ENCODE peak calls at places on chromosomes 11 and 22, in nine cellular contexts. One of them, this sample, is unnamed.

GRCh38 chr11:100863080-100863581 is 176.0 kb downstream of the ARHGAP42 start:
- DNase-seq in stimulated activated CD4-positive, alpha-beta T cell treated with anti-CD3 and anti-CD28 coated beads, Interleukin-15, amount 100 ng/mL, for 1 hour: no peak
- DNase-seq in tibial nerve: peak; percentile 21
- DNase-seq in hepatocyte: peak; percentile 50
- DNase-seq in mesendoderm: peak; percentile 64
- DNase-seq in NCI-H1092: no peak
- DNase-seq in HEK293T: no peak
- DNase-seq in EH: peak; percentile 82
- DNase-seq in activated T-helper 1 cell treated with anti-CD3 and anti-CD28 coated beads, Interleukin-12 subunit alpha, Interleukin-12 subunit beta, Interleukin-2, Interleukin-4 antibody, amounts not matched to agents 30 ng/mL and 10 ng/mL and 1 ng/mL, durations not matched to agents 14 hours and 24 hours and 36 hours: no peak
- DNase-seq in this sample: no peak

GRCh38 chr11:114091791-114092397 is 32.4 kb downstream of the ZBTB16 start:
- DNase-seq in stimulated activated CD4-positive, alpha-beta T cell treated with anti-CD3 and anti-CD28 coated beads, Interleukin-15, amount 100 ng/mL, for 1 hour: no peak
- DNase-seq in tibial nerve: no peak
- DNase-seq in hepatocyte: no peak
- DNase-seq in mesendoderm: no peak
- DNase-seq in NCI-H1092: no peak
- DNase-seq in HEK293T: no peak
- DNase-seq in EH: no peak
- DNase-seq in activated T-helper 1 cell treated with anti-CD3 and anti-CD28 coated beads, Interleukin-12 subunit alpha, Interleukin-12 subunit beta, Interleukin-2, Interleukin-4 antibody, amounts not matched to agents 30 ng/mL and 10 ng/mL and 1 ng/mL, durations not matched to agents 14 hours and 24 hours and 36 hours: no peak
- DNase-seq in this sample: no peak

GRCh38 chr11:134312807-134313206 is 19.0 kb upstream of the GLB1L2 start:
- DNase-seq in stimulated activated CD4-positive, alpha-beta T cell treated with anti-CD3 and anti-CD28 coated beads, Interleukin-15, amount 100 ng/mL, for 1 hour: no peak
- DNase-seq in tibial nerve: no peak
- DNase-seq in hepatocyte: no peak
- DNase-seq in mesendoderm: no peak
- DNase-seq in NCI-H1092: no peak
- DNase-seq in HEK293T: no peak
- DNase-seq in EH: no peak
- DNase-seq in activated T-helper 1 cell treated with anti-CD3 and anti-CD28 coated beads, Interleukin-12 subunit alpha, Interleukin-12 subunit beta, Interleukin-2, Interleukin-4 antibody, amounts not matched to agents 30 ng/mL and 10 ng/mL and 1 ng/mL, durations not matched to agents 14 hours and 24 hours and 36 hours: no peak
- DNase-seq in this sample: no peak

GRCh38 chr11:2768471-2769408 is 68.9 kb upstream of the KCNQ1OT1 start:
- DNase-seq in stimulated activated CD4-positive, alpha-beta T cell treated with anti-CD3 and anti-CD28 coated beads, Interleukin-15, amount 100 ng/mL, for 1 hour: no peak
- DNase-seq in tibial nerve: no peak
- DNase-seq in hepatocyte: peak; percentile 38
- DNase-seq in mesendoderm: peak; percentile 50
- DNase-seq in NCI-H1092: no peak
- DNase-seq in HEK293T: no peak
- DNase-seq in EH: peak; percentile 90
- DNase-seq in activated T-helper 1 cell treated with anti-CD3 and anti-CD28 coated beads, Interleukin-12 subunit alpha, Interleukin-12 subunit beta, Interleukin-2, Interleukin-4 antibody, amounts not matched to agents 30 ng/mL and 10 ng/mL and 1 ng/mL, durations not matched to agents 14 hours and 24 hours and 36 hours: no peak
- DNase-seq in this sample: no peak

GRCh38 chr11:38169286-38169685 is 1571.2 kb upstream of the RAG2 start:
- DNase-seq in stimulated activated CD4-positive, alpha-beta T cell treated with anti-CD3 and anti-CD28 coated beads, Interleukin-15, amount 100 ng/mL, for 1 hour: no peak
- DNase-seq in tibial nerve: no peak
- DNase-seq in hepatocyte: peak; percentile 6
- DNase-seq in mesendoderm: no peak
- DNase-seq in NCI-H1092: no peak
- DNase-seq in HEK293T: no peak
- DNase-seq in EH: peak; percentile 41
- DNase-seq in activated T-helper 1 cell treated with anti-CD3 and anti-CD28 coated beads, Interleukin-12 subunit alpha, Interleukin-12 subunit beta, Interleukin-2, Interleukin-4 antibody, amounts not matched to agents 30 ng/mL and 10 ng/mL and 1 ng/mL, durations not matched to agents 14 hours and 24 hours and 36 hours: no peak
- DNase-seq in this sample: no peak

GRCh38 chr11:130431337-130431773 is 2.9 kb upstream of the ADAMTS8 start:
- DNase-seq in stimulated activated CD4-positive, alpha-beta T cell treated with anti-CD3 and anti-CD28 coated beads, Interleukin-15, amount 100 ng/mL, for 1 hour: peak; percentile 13
- DNase-seq in tibial nerve: peak; percentile 93
- DNase-seq in hepatocyte: peak; percentile 84
- DNase-seq in mesendoderm: peak; percentile 89
- DNase-seq in NCI-H1092: peak; percentile 73
- DNase-seq in HEK293T: peak; percentile 64
- DNase-seq in EH: peak; percentile 65
- DNase-seq in activated T-helper 1 cell treated with anti-CD3 and anti-CD28 coated beads, Interleukin-12 subunit alpha, Interleukin-12 subunit beta, Interleukin-2, Interleukin-4 antibody, amounts not matched to agents 30 ng/mL and 10 ng/mL and 1 ng/mL, durations not matched to agents 14 hours and 24 hours and 36 hours: peak; percentile 58
- DNase-seq in this sample: peak; percentile 66

GRCh38 chr22:49754674-49755590 is 72.7 kb downstream of the BRD1 start:
- DNase-seq in stimulated activated CD4-positive, alpha-beta T cell treated with anti-CD3 and anti-CD28 coated beads, Interleukin-15, amount 100 ng/mL, for 1 hour: no peak
- DNase-seq in tibial nerve: no peak
- DNase-seq in hepatocyte: no peak
- DNase-seq in mesendoderm: no peak
- DNase-seq in NCI-H1092: no peak
- DNase-seq in HEK293T: no peak
- DNase-seq in EH: no peak
- DNase-seq in activated T-helper 1 cell treated with anti-CD3 and anti-CD28 coated beads, Interleukin-12 subunit alpha, Interleukin-12 subunit beta, Interleukin-2, Interleukin-4 antibody, amounts not matched to agents 30 ng/mL and 10 ng/mL and 1 ng/mL, durations not matched to agents 14 hours and 24 hours and 36 hours: no peak
- DNase-seq in this sample: no peak

GRCh38 chr11:59953463-59954218 is 10.2 kb upstream of the OOSP4A start:
- DNase-seq in stimulated activated CD4-positive, alpha-beta T cell treated with anti-CD3 and anti-CD28 coated beads, Interleukin-15, amount 100 ng/mL, for 1 hour: no peak
- DNase-seq in tibial nerve: no peak
- DNase-seq in hepatocyte: no peak
- DNase-seq in mesendoderm: no peak
- DNase-seq in NCI-H1092: no peak
- DNase-seq in HEK293T: no peak
- DNase-seq in EH: no peak
- DNase-seq in activated T-helper 1 cell treated with anti-CD3 and anti-CD28 coated beads, Interleukin-12 subunit alpha, Interleukin-12 subunit beta, Interleukin-2, Interleukin-4 antibody, amounts not matched to agents 30 ng/mL and 10 ng/mL and 1 ng/mL, durations not matched to agents 14 hours and 24 hours and 36 hours: no peak
- DNase-seq in this sample: no peak

GRCh38 chr11:66337103-66337899 is 1.1 kb upstream of the RIN1 start:
- DNase-seq in stimulated activated CD4-positive, alpha-beta T cell treated with anti-CD3 and anti-CD28 coated beads, Interleukin-15, amount 100 ng/mL, for 1 hour: no peak
- DNase-seq in tibial nerve: no peak
- DNase-seq in hepatocyte: no peak
- DNase-seq in mesendoderm: no peak
- DNase-seq in NCI-H1092: no peak
- DNase-seq in HEK293T: no peak
- DNase-seq in EH: peak; percentile 41
- DNase-seq in activated T-helper 1 cell treated with anti-CD3 and anti-CD28 coated beads, Interleukin-12 subunit alpha, Interleukin-12 subunit beta, Interleukin-2, Interleukin-4 antibody, amounts not matched to agents 30 ng/mL and 10 ng/mL and 1 ng/mL, durations not matched to agents 14 hours and 24 hours and 36 hours: no peak
- DNase-seq in this sample: no peak

GRCh38 chr22:49825944-49826602 is 1.6 kb downstream of the BRD1 start:
- DNase-seq in stimulated activated CD4-positive, alpha-beta T cell treated with anti-CD3 and anti-CD28 coated beads, Interleukin-15, amount 100 ng/mL, for 1 hour: peak; percentile 35
- DNase-seq in tibial nerve: no peak
- DNase-seq in hepatocyte: peak; percentile 67
- DNase-seq in mesendoderm: no peak
- DNase-seq in NCI-H1092: no peak
- DNase-seq in HEK293T: no peak
- DNase-seq in EH: peak; percentile 58
- DNase-seq in activated T-helper 1 cell treated with anti-CD3 and anti-CD28 coated beads, Interleukin-12 subunit alpha, Interleukin-12 subunit beta, Interleukin-2, Interleukin-4 antibody, amounts not matched to agents 30 ng/mL and 10 ng/mL and 1 ng/mL, durations not matched to agents 14 hours and 24 hours and 36 hours: peak; percentile 38
- DNase-seq in this sample: no peak

GRCh38 chr22:32880906-32881596 is 79.5 kb downstream of the TIMP3 start:
- DNase-seq in stimulated activated CD4-positive, alpha-beta T cell treated with anti-CD3 and anti-CD28 coated beads, Interleukin-15, amount 100 ng/mL, for 1 hour: no peak
- DNase-seq in tibial nerve: no peak
- DNase-seq in hepatocyte: peak; percentile 84
- DNase-seq in mesendoderm: peak; percentile 81
- DNase-seq in NCI-H1092: peak; percentile 76
- DNase-seq in HEK293T: peak; percentile 53
- DNase-seq in EH: peak; percentile 53
- DNase-seq in activated T-helper 1 cell treated with anti-CD3 and anti-CD28 coated beads, Interleukin-12 subunit alpha, Interleukin-12 subunit beta, Interleukin-2, Interleukin-4 antibody, amounts not matched to agents 30 ng/mL and 10 ng/mL and 1 ng/mL, durations not matched to agents 14 hours and 24 hours and 36 hours: no peak
- DNase-seq in this sample: peak; percentile 12

GRCh38 chr11:11808992-11809583 is 32.7 kb upstream of the USP47 start:
- DNase-seq in stimulated activated CD4-positive, alpha-beta T cell treated with anti-CD3 and anti-CD28 coated beads, Interleukin-15, amount 100 ng/mL, for 1 hour: no peak
- DNase-seq in tibial nerve: no peak
- DNase-seq in hepatocyte: no peak
- DNase-seq in mesendoderm: no peak
- DNase-seq in NCI-H1092: no peak
- DNase-seq in HEK293T: no peak
- DNase-seq in EH: peak; percentile 23
- DNase-seq in activated T-helper 1 cell treated with anti-CD3 and anti-CD28 coated beads, Interleukin-12 subunit alpha, Interleukin-12 subunit beta, Interleukin-2, Interleukin-4 antibody, amounts not matched to agents 30 ng/mL and 10 ng/mL and 1 ng/mL, durations not matched to agents 14 hours and 24 hours and 36 hours: no peak
- DNase-seq in this sample: no peak

GRCh38 chr11:72721689-72722049 is 30.5 kb downstream of the ARAP1 start:
- DNase-seq in stimulated activated CD4-positive, alpha-beta T cell treated with anti-CD3 and anti-CD28 coated beads, Interleukin-15, amount 100 ng/mL, for 1 hour: peak; percentile 8
- DNase-seq in tibial nerve: no peak
- DNase-seq in hepatocyte: peak; percentile 59
- DNase-seq in mesendoderm: peak; percentile 48
- DNase-seq in NCI-H1092: no peak
- DNase-seq in HEK293T: peak; percentile 32
- DNase-seq in EH: peak; percentile 46
- DNase-seq in activated T-helper 1 cell treated with anti-CD3 and anti-CD28 coated beads, Interleukin-12 subunit alpha, Interleukin-12 subunit beta, Interleukin-2, Interleukin-4 antibody, amounts not matched to agents 30 ng/mL and 10 ng/mL and 1 ng/mL, durations not matched to agents 14 hours and 24 hours and 36 hours: peak; percentile 24
- DNase-seq in this sample: peak; percentile 73

GRCh38 chr11:105935791-105936190 is 86.2 kb downstream of the MSANTD4 start:
- DNase-seq in stimulated activated CD4-positive, alpha-beta T cell treated with anti-CD3 and anti-CD28 coated beads, Interleukin-15, amount 100 ng/mL, for 1 hour: no peak
- DNase-seq in tibial nerve: no peak
- DNase-seq in hepatocyte: no peak
- DNase-seq in mesendoderm: no peak
- DNase-seq in NCI-H1092: no peak
- DNase-seq in HEK293T: no peak
- DNase-seq in EH: peak; percentile 40
- DNase-seq in activated T-helper 1 cell treated with anti-CD3 and anti-CD28 coated beads, Interleukin-12 subunit alpha, Interleukin-12 subunit beta, Interleukin-2, Interleukin-4 antibody, amounts not matched to agents 30 ng/mL and 10 ng/mL and 1 ng/mL, durations not matched to agents 14 hours and 24 hours and 36 hours: no peak
- DNase-seq in this sample: no peak

GRCh38 chr11:73412308-73412707 is 36.1 kb downstream of the RELT start:
- DNase-seq in stimulated activated CD4-positive, alpha-beta T cell treated with anti-CD3 and anti-CD28 coated beads, Interleukin-15, amount 100 ng/mL, for 1 hour: no peak
- DNase-seq in tibial nerve: no peak
- DNase-seq in hepatocyte: no peak
- DNase-seq in mesendoderm: no peak
- DNase-seq in NCI-H1092: no peak
- DNase-seq in HEK293T: no peak
- DNase-seq in EH: peak; percentile 48
- DNase-seq in activated T-helper 1 cell treated with anti-CD3 and anti-CD28 coated beads, Interleukin-12 subunit alpha, Interleukin-12 subunit beta, Interleukin-2, Interleukin-4 antibody, amounts not matched to agents 30 ng/mL and 10 ng/mL and 1 ng/mL, durations not matched to agents 14 hours and 24 hours and 36 hours: no peak
- DNase-seq in this sample: no peak

GRCh38 chr22:23677701-23677995 is 13.2 kb upstream of the RGL4 start:
- DNase-seq in stimulated activated CD4-positive, alpha-beta T cell treated with anti-CD3 and anti-CD28 coated beads, Interleukin-15, amount 100 ng/mL, for 1 hour: no peak
- DNase-seq in tibial nerve: no peak
- DNase-seq in hepatocyte: no peak
- DNase-seq in mesendoderm: no peak
- DNase-seq in NCI-H1092: no peak
- DNase-seq in HEK293T: no peak
- DNase-seq in EH: no peak
- DNase-seq in activated T-helper 1 cell treated with anti-CD3 and anti-CD28 coated beads, Interleukin-12 subunit alpha, Interleukin-12 subunit beta, Interleukin-2, Interleukin-4 antibody, amounts not matched to agents 30 ng/mL and 10 ng/mL and 1 ng/mL, durations not matched to agents 14 hours and 24 hours and 36 hours: no peak
- DNase-seq in this sample: no peak

GRCh38 chr11:130999992-131000770 is 83.9 kb upstream of the SNX19 start:
- DNase-seq in stimulated activated CD4-positive, alpha-beta T cell treated with anti-CD3 and anti-CD28 coated beads, Interleukin-15, amount 100 ng/mL, for 1 hour: no peak
- DNase-seq in tibial nerve: no peak
- DNase-seq in hepatocyte: peak; percentile 56
- DNase-seq in mesendoderm: peak; percentile 22
- DNase-seq in NCI-H1092: no peak
- DNase-seq in HEK293T: no peak
- DNase-seq in EH: peak; percentile 96
- DNase-seq in activated T-helper 1 cell treated with anti-CD3 and anti-CD28 coated beads, Interleukin-12 subunit alpha, Interleukin-12 subunit beta, Interleukin-2, Interleukin-4 antibody, amounts not matched to agents 30 ng/mL and 10 ng/mL and 1 ng/mL, durations not matched to agents 14 hours and 24 hours and 36 hours: no peak
- DNase-seq in this sample: no peak

GRCh38 chr11:108592591-108593213 is 866 bp downstream of the EXPH5 start:
- DNase-seq in stimulated activated CD4-positive, alpha-beta T cell treated with anti-CD3 and anti-CD28 coated beads, Interleukin-15, amount 100 ng/mL, for 1 hour: no peak
- DNase-seq in tibial nerve: no peak
- DNase-seq in hepatocyte: peak; percentile 55
- DNase-seq in mesendoderm: no peak
- DNase-seq in NCI-H1092: no peak
- DNase-seq in HEK293T: peak; percentile 56
- DNase-seq in EH: no peak
- DNase-seq in activated T-helper 1 cell treated with anti-CD3 and anti-CD28 coated beads, Interleukin-12 subunit alpha, Interleukin-12 subunit beta, Interleukin-2, Interleukin-4 antibody, amounts not matched to agents 30 ng/mL and 10 ng/mL and 1 ng/mL, durations not matched to agents 14 hours and 24 hours and 36 hours: peak; percentile 11
- DNase-seq in this sample: no peak

GRCh38 chr22:41469218-41469851 is 418 bp downstream of the ACO2 start:
- DNase-seq in stimulated activated CD4-positive, alpha-beta T cell treated with anti-CD3 and anti-CD28 coated beads, Interleukin-15, amount 100 ng/mL, for 1 hour: no peak
- DNase-seq in tibial nerve: no peak
- DNase-seq in hepatocyte: peak; percentile 66
- DNase-seq in mesendoderm: peak; percentile 73
- DNase-seq in NCI-H1092: no peak
- DNase-seq in HEK293T: no peak
- DNase-seq in EH: no peak
- DNase-seq in activated T-helper 1 cell treated with anti-CD3 and anti-CD28 coated beads, Interleukin-12 subunit alpha, Interleukin-12 subunit beta, Interleukin-2, Interleukin-4 antibody, amounts not matched to agents 30 ng/mL and 10 ng/mL and 1 ng/mL, durations not matched to agents 14 hours and 24 hours and 36 hours: no peak
- DNase-seq in this sample: no peak

GRCh38 chr11:130611791-130612251 is 163.4 kb downstream of the ADAMTS15 start:
- DNase-seq in stimulated activated CD4-positive, alpha-beta T cell treated with anti-CD3 and anti-CD28 coated beads, Interleukin-15, amount 100 ng/mL, for 1 hour: no peak
- DNase-seq in tibial nerve: no peak
- DNase-seq in hepatocyte: no peak
- DNase-seq in mesendoderm: peak; percentile 72
- DNase-seq in NCI-H1092: no peak
- DNase-seq in HEK293T: no peak
- DNase-seq in EH: peak; percentile 99
- DNase-seq in activated T-helper 1 cell treated with anti-CD3 and anti-CD28 coated beads, Interleukin-12 subunit alpha, Interleukin-12 subunit beta, Interleukin-2, Interleukin-4 antibody, amounts not matched to agents 30 ng/mL and 10 ng/mL and 1 ng/mL, durations not matched to agents 14 hours and 24 hours and 36 hours: no peak
- DNase-seq in this sample: no peak

GRCh38 chr11:104380358-104380757 is 216.4 kb upstream of the PDGFD start:
- DNase-seq in stimulated activated CD4-positive, alpha-beta T cell treated with anti-CD3 and anti-CD28 coated beads, Interleukin-15, amount 100 ng/mL, for 1 hour: no peak
- DNase-seq in tibial nerve: no peak
- DNase-seq in hepatocyte: no peak
- DNase-seq in mesendoderm: no peak
- DNase-seq in NCI-H1092: no peak
- DNase-seq in HEK293T: no peak
- DNase-seq in EH: no peak
- DNase-seq in activated T-helper 1 cell treated with anti-CD3 and anti-CD28 coated beads, Interleukin-12 subunit alpha, Interleukin-12 subunit beta, Interleukin-2, Interleukin-4 antibody, amounts not matched to agents 30 ng/mL and 10 ng/mL and 1 ng/mL, durations not matched to agents 14 hours and 24 hours and 36 hours: no peak
- DNase-seq in this sample: no peak

GRCh38 chr11:2579315-2580060 is 120.3 kb downstream of the KCNQ1OT1 start:
- DNase-seq in stimulated activated CD4-positive, alpha-beta T cell treated with anti-CD3 and anti-CD28 coated beads, Interleukin-15, amount 100 ng/mL, for 1 hour: peak; percentile 0
- DNase-seq in tibial nerve: no peak
- DNase-seq in hepatocyte: no peak
- DNase-seq in mesendoderm: peak; percentile 67
- DNase-seq in NCI-H1092: no peak
- DNase-seq in HEK293T: no peak
- DNase-seq in EH: no peak
- DNase-seq in activated T-helper 1 cell treated with anti-CD3 and anti-CD28 coated beads, Interleukin-12 subunit alpha, Interleukin-12 subunit beta, Interleukin-2, Interleukin-4 antibody, amounts not matched to agents 30 ng/mL and 10 ng/mL and 1 ng/mL, durations not matched to agents 14 hours and 24 hours and 36 hours: no peak
- DNase-seq in this sample: peak; percentile 53